ENCODE peak calls at places on chromosomes 6 and 20, in seven cellular contexts. D is body of pancreas; Y is NT2/D1; Z is Panc1; N is neural progenitor cell; O is psoas muscle; H is CD8-positive, alpha-beta memory T cell. X is an unnamed sample. For H3K9me3, the result is how much of the 10 kb centered on the place peaks cover.

GRCh38 chr6:97705568-97705967 is 422.6 kb upstream of the MMS22L start:
- DNase-seq in D (no peak), Y (peak), Z (no peak), N (peak), O (no peak), H (no peak), X (no peak)

GRCh38 chr20:409697-410559 is 1.8 kb downstream of the RBCK1 start:
- DNase-seq in D (peak), Y (no peak), Z (no peak), N (no peak), O (peak), H (no peak), X (no peak)

GRCh38 chr20:23683807-23684206 is 5.0 kb downstream of the CST4 start:
- DNase-seq in D (no peak), Y (no peak), Z (no peak), N (no peak), O (no peak), H (no peak), X (no peak)

GRCh38 chr6:160028487-160029275 is 59.8 kb downstream of the IGF2R start:
- DNase-seq in D (peak), Y (no peak), Z (no peak), N (no peak), O (no peak), H (no peak), X (no peak)

GRCh38 chr20:38114353-38114791 is 50.7 kb downstream of the TGM2 start:
- DNase-seq in D (no peak), Y (no peak), Z (no peak), N (no peak), O (no peak), H (no peak), X (no peak)

GRCh38 chr6:7235712-7236311 is 77.2 kb downstream of the SSR1 start:
- DNase-seq in D (peak), Y (no peak), Z (no peak), N (no peak), O (no peak), H (no peak), X (no peak)

GRCh38 chr6:84403545-84403944 is 176.1 kb upstream of the CEP162 start:
- DNase-seq in D (no peak), Y (no peak), Z (no peak), N (no peak), O (no peak), H (no peak), X (no peak)

GRCh38 chr6:153503810-153504209 is 372.7 kb upstream of the RGS17 start:
- DNase-seq in D (no peak), Y (peak), Z (no peak), N (peak), O (no peak), H (no peak), X (no peak)

GRCh38 chr6:43455034-43455747 is at the start of gene DLK2:
- DNase-seq in D (no peak), Y (no peak), Z (no peak), N (peak), O (no peak), H (peak), X (peak)

GRCh38 chr6:44222987-44223470 is 366 bp upstream of the SLC29A1 start:
- DNase-seq in D (no peak), Y (no peak), Z (no peak), N (no peak), O (no peak), H (no peak), X (no peak)

GRCh38 chr6:84249724-84250123 is 22.3 kb upstream of the CEP162 start:
- DNase-seq in D (no peak), Y (no peak), Z (no peak), N (no peak), O (no peak), H (no peak), X (no peak)

GRCh38 chr6:53395986-53396385 is 47.2 kb upstream of the ELOVL5 start:
- DNase-seq in D (no peak), Y (no peak), Z (no peak), N (no peak), O (no peak), H (no peak), X (no peak)

GRCh38 chr6:21024621-21025020 is 490.4 kb downstream of the CDKAL1 start:
- DNase-seq in D (no peak), Y (no peak), Z (no peak), N (no peak), O (no peak), H (no peak), X (no peak)

GRCh38 chr6:116779569-116780164 is 14.1 kb upstream of the FAM162B start:
- DNase-seq in D (no peak), Y (no peak), Z (peak), N (peak), O (no peak), H (no peak), X (no peak)

DNA sequence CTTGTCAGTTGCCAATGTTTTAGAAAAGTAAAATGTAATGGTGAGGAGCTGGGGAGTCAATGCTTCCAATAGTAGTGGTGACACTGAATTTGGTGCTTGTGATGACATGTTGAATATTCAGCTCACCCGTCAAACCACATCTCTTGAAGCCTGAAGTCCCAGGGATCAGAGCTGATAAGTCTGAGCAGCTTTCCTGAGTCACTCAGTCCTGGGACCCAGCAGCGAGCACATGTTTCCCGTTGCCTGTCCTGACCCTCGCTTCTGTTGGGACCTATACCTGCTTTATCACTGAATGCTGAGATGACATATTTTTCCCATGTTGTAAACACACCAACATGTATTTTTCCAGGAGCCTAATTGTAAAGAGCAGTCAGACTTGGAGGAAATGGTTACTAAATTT is 693.6 kb downstream of the QKI start:
- DNase-seq in D (no peak), Y (no peak), Z (no peak), N (no peak), O (no peak), H (no peak), X (no peak)
- H3K9me3 ChIP-seq in D (under half), Y (under half), Z (under half), N (under half), O (under half), H (under half), X (under half)

DNA sequence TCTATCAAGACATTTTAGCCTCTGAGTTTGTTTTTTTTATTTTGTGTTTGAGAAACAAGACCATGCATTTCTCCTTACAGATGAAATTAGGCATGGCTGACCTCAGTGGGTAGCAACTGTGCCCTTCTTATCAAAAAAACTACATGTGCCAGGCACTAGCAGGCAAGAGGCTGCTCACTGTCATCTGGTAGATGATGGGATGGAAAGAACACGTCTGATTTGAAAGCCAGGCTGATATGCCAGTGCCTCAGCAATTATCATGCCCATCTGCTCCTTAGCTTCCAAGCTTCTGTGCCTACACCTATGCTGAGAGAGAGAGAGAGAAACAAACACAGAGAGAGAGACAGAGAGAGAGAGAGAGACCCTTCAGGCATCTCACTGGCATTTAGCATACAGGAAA is 149.9 kb downstream of the C6orf118 start:
- DNase-seq in D (no peak), Y (no peak), Z (no peak), N (no peak), O (no peak), H (no peak), X (no peak)
- H3K9me3 ChIP-seq in D (under half), Y (under half), Z (under half), N (under half), O (under half), H (under half), X (under half)

GRCh38 chr20:12113468-12114371 is 196.0 kb downstream of the BTBD3 start:
- DNase-seq in D (peak), Y (no peak), Z (no peak), N (no peak), O (no peak), H (no peak), X (no peak)

GRCh38 chr20:12113075-12113467 is 195.4 kb downstream of the BTBD3 start:
- DNase-seq in D (no peak), Y (no peak), Z (no peak), N (no peak), O (no peak), H (no peak), X (no peak)

GRCh38 chr20:12112089-12112474 is 194.4 kb downstream of the BTBD3 start:
- DNase-seq in D (no peak), Y (no peak), Z (no peak), N (no peak), O (no peak), H (no peak), X (no peak)

GRCh38 chr20:12111431-12112088 is 193.9 kb downstream of the BTBD3 start:
- DNase-seq in D (no peak), Y (no peak), Z (no peak), N (no peak), O (no peak), H (no peak), X (no peak)

GRCh38 chr20:12112665-12113064 is 195.0 kb downstream of the BTBD3 start:
- DNase-seq in D (no peak), Y (no peak), Z (no peak), N (no peak), O (no peak), H (no peak), X (no peak)
- H3K9me3 ChIP-seq in D (under half), Y (under half), Z (under half), N (under half), O (under half), H (under half), X (under half)

GRCh38 chr20:48011025-48011424 is 225.7 kb upstream of the SULF2 start:
- DNase-seq in D (no peak), Y (no peak), Z (no peak), N (no peak), O (no peak), H (no peak), X (no peak)

GRCh38 chr20:48008850-48009535 is 223.7 kb upstream of the SULF2 start:
- DNase-seq in D (no peak), Y (no peak), Z (no peak), N (no peak), O (no peak), H (no peak), X (no peak)

GRCh38 chr20:48006036-48006833 is 221.0 kb upstream of the SULF2 start:
- DNase-seq in D (no peak), Y (no peak), Z (no peak), N (no peak), O (no peak), H (no peak), X (no peak)

GRCh38 chr20:48010623-48011022 is 225.3 kb upstream of the SULF2 start:
- DNase-seq in D (no peak), Y (no peak), Z (no peak), N (no peak), O (no peak), H (no peak), X (no peak)

DNA sequence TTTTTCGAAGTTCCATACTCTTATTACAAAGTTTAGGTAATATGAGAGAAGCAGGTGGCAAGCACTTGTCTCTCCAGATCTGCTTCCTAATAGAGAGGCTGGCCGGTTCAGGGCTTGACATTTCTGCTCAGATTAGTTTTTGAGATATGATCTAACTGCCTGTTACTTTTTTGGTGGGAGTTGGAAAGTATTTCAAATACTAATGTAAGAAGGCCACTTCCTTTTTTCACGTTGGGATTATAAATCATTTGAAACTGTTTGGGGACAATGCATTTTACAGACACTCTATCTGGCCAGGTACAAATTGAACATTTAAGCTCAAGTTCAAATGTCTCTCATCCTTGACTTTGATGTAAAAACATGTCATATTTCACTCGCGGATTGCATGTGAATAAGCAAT is 222.1 kb upstream of the SULF2 start:
- DNase-seq in D (no peak), Y (no peak), Z (no peak), N (no peak), O (no peak), H (no peak), X (no peak)
- H3K9me3 ChIP-seq in D (under half), Y (under half), Z (under half), N (under half), O (under half), H (under half), X (under half)

GRCh38 chr20:58486207-58486606 is 29.0 kb downstream of the APCDD1L start:
- DNase-seq in D (no peak), Y (no peak), Z (no peak), N (no peak), O (no peak), H (no peak), X (no peak)
- H3K9me3 ChIP-seq in D (under half), Y (under half), Z (under half), N (under half), O (under half), H (under half), X (under half)

DNA sequence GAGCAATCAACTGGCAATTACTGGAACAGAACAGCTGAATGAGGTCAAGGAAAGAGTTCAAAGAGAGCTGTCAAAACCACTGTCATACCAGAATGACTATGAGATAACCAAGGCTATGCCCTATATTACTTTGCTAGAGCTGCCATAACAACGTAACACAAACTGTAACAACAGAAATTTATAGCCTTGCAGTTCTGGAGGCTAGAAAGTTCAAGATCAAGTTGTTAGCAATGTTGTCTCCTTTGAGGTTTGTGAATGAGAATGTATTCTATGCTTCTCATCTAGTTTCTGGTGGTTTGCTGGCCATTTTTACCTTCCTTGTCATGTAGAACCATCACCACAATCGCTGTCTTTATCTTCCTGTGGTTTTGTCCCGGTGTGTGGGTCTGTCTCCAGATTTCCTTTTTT is 1323.0 kb upstream of the GJE1 start:
- DNase-seq in D (no peak), Y (no peak), Z (no peak), N (no peak), O (no peak), H (no peak), X (no peak)
- H3K9me3 ChIP-seq in D (under half), Y (under half), Z (under half), N (under half), O (under half), H (under half), X (under half)

GRCh38 chr20:60371456-60371855 is 413.2 kb downstream of the CDH26 start:
- DNase-seq in D (no peak), Y (no peak), Z (no peak), N (no peak), O (no peak), H (no peak), X (no peak)
- H3K9me3 ChIP-seq in D (under half), Y (under half), Z (under half), N (under half), O (under half), H (under half), X (under half)

DNA sequence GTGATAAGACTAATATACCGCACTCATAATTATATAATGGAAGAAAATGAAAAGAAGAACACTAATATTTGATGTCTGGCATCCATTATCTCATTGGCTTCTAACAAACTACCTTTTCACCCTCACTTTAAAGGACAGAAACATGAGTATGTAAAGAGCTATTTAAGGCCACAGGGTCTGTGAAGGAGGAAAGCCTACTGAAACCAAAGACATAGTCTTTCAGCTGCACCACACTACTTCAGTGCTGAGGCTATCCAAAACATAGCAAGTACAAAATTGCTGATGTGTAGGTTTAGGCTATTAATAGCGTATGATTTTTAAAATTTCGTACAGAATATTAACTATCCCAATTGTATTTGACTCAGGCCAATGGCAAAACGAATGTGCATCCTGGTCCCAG is 38.2 kb upstream of the SLC2A12 start:
- DNase-seq in D (no peak), Y (no peak), Z (no peak), N (no peak), O (no peak), H (no peak), X (no peak)
- H3K9me3 ChIP-seq in D (under half), Y (under half), Z (under half), N (under half), O (under half), H (under half), X (under half)

X was measured in T-helper 17 cell.